ENCODE peak calls at places on chromosomes 7 and 10, in six cellular contexts. J is B cell, E is AG04450, Y is H9, F is tibial nerve, P is dorsolateral prefrontal cortex. R is an unnamed sample.

GRCh38 chr10:31123946-31124345 is 92.3 kb upstream of the ZNF438 start:
- DNase-seq in J (no peak), F (no peak), Y (no peak), E (no peak), P (no peak), R (no peak)

GRCh38 chr7:105664816-105665525 is 83.7 kb upstream of the EFCAB10 start:
- DNase-seq in P (no peak), F (no peak), E (no peak), Y (peak; percentile 76), J (no peak), R (no peak)

GRCh38 chr10:34124522-34125035 is 690.5 kb downstream of the PARD3 start:
- DNase-seq in E (no peak), P (no peak), Y (no peak), F (no peak), J (no peak), R (no peak)

GRCh38 chr7:50659329-50659965 is 94.2 kb upstream of the DDC start:
- DNase-seq in J (no peak), P (no peak), Y (no peak), F (no peak), E (no peak), R (no peak)

GRCh38 chr10:74078037-74078436 is 72.6 kb downstream of the AP3M1 start:
- DNase-seq in J (no peak), F (no peak), E (no peak), Y (no peak), P (no peak), R (no peak)

GRCh38 chr7:158406364-158406763 is 181.3 kb downstream of the PTPRN2 start:
- DNase-seq in J (no peak), Y (no peak), P (no peak), E (no peak), F (no peak), R (peak; percentile 35)

GRCh38 chr10:84845628-84846261 is 517.4 kb downstream of the CCSER2 start:
- DNase-seq in E (no peak), P (no peak), F (no peak), J (no peak), Y (peak; percentile 36), R (no peak)

GRCh38 chr10:131087464-131088215 is 223.9 kb downstream of the TCERG1L start:
- DNase-seq in F (no peak), J (no peak), P (no peak), Y (no peak), E (no peak), R (no peak)

GRCh38 chr10:61463035-61463909 is 10.1 kb upstream of the TMEM26 start:
- DNase-seq in J (no peak), P (no peak), F (no peak), E (peak; percentile 64), Y (no peak), R (no peak)

GRCh38 chr7:157266272-157266671 is 70.5 kb upstream of the DNAJB6 start:
- DNase-seq in E (no peak), P (no peak), J (no peak), Y (no peak), F (no peak), R (no peak)

GRCh38 chr7:27164381-27165088 is 802 bp downstream of the HOXA9 start:
- DNase-seq in P (no peak), E (no peak), F (no peak), Y (peak; percentile 74), J (peak; percentile 27), R (peak; percentile 74)

GRCh38 chr7:42105541-42106349 is 131.3 kb downstream of the GLI3 start:
- DNase-seq in P (no peak), J (no peak), E (no peak), Y (no peak), F (no peak), R (no peak)

GRCh38 chr7:133797818-133798485 is 329.2 kb upstream of the LRGUK start:
- DNase-seq in P (no peak), Y (no peak), E (peak; percentile 24), F (no peak), J (no peak), R (no peak)

GRCh38 chr7:80054356-80054755 is 80.3 kb upstream of the GNAI1 start:
- DNase-seq in Y (no peak), P (no peak), J (no peak), F (no peak), E (peak; percentile 64), R (no peak)

GRCh38 chr10:6348091-6348862 is 145.5 kb downstream of the PFKFB3 start:
- DNase-seq in J (peak; percentile 89), E (no peak), Y (no peak), P (peak; percentile 65), F (peak; percentile 17), R (no peak)

GRCh38 chr7:158740657-158741293 is 36.2 kb upstream of the NCAPG2 start:
- DNase-seq in F (no peak), E (peak; percentile 81), J (no peak), P (no peak), Y (no peak), R (no peak)

DNA sequence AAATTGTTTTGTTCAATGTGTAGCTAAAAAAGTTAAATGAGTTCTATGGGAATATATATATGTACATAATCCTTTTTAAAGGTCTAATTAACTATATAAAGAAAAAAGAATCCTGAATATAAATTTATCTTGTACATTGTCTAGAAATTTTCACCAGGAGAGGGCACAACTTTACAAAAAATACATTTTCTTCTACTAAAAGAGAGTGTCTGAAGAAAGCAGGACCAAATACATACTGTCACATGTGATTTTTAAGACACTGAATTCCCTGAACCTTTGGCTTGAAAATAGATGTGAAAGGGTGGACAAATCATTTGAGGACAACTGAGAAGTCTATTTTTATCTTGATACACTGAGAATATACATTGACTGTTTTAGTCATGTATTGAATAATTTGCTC is 204.3 kb downstream of the DGKB start:
- DNase-seq in F (no peak), Y (no peak), J (no peak), E (no peak), P (no peak), R (no peak)
- TF ChIP-seq CTCF in F (no peak), Y (no peak), J (no peak), E (no peak), P (peak; percentile 26), R (peak; percentile 75)

DNA sequence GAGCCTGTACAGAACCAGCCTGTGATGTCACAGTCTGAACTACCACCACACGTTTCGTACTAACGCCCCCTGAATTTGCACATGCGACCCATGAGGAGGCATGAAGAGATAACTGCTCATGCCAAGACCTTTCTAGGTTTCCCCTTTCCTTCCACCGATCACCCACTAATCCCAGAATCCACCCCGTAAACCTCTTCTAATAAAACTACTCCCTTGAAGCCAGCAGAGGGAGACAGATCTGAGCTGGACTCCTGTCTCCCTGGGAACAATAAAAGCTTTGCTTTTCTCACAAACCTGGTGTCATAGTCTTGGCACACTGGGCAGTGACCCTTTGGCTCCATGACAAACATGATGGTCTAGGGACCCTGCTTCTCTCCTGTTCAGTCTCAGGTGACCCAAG is 144.5 kb downstream of the FRMD4A start:
- DNase-seq in E (no peak), P (no peak), F (no peak), J (no peak), Y (no peak), R (no peak)
- TF ChIP-seq CTCF in E (peak; percentile 34), P (no peak), F (no peak), J (no peak), Y (peak; percentile 76), R (peak; percentile 71)

DNA sequence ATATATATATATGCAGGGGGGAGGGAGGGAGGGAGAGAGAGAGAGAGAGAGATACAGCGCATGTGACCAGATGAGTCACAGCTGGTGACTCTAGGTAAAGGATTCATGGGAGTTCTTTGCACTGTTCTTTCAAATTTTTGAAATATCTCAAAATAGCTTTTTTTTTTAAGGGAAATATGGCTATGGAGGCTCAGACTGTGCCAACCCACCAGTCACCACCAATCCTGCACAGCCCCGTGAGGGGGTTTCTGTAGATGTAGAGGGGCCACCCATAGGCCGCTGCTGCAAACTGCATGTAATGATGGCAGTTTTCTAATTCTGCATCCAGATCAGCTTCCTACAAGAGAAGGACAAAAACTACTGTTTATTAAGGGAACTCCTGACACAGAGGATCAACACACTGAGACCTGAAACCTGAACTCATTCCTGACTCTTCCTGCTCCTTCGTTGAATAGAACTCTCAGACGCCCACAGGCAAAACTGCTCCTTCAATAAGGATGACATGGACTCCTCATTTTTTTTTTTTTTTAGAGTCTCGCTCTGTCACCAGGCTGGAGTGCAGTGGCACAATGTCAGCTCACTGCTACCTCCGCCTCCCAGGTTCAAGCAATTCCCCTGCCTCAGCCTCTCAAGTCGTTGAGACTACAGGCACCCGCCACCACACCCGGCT is 17.3 kb downstream of the DAGLB start:
- DNase-seq in E (no peak), P (no peak), Y (no peak), F (no peak), J (no peak), R (no peak)
- TF ChIP-seq CTCF in E (peak; percentile 46), P (no peak), Y (peak; percentile 49), F (no peak), J (no peak), R (peak; percentile 71)

DNA sequence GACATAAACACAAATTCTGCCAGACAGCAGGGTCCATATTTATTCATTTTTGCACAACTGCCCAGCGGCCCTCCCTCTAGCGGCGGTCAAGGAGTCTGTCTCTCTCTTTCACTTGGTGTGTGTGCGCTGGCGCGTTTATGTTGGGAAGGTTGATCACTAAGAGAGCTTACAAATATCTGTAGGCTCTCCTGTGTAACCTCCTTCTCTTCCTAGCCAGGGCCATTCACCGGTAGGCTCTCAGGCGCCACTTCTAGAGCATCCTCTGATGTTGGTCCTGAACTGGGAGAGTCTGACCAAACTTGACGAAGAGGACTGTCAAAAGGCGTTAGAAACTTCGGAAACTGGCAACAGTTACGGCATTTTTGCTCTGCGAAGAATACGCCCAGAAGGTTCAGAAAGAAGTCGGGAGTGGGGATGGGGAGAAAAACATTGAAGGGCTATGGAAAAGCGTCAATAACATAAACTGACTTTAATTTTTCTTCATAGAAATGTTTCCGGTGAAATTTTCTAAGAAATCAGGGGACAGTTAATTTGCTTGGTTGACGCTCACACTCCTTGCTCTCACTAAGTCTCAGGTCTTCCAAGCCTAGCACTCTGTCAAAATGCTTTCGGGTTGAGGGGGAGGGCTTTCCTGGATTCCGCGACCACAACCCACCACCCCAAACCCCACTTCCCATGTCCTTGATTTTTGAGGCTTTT is 731.1 kb downstream of the ZWINT start:
- DNase-seq in Y (peak; percentile 63), E (no peak), P (peak; percentile 45), J (no peak), F (no peak), R (no peak)
- TF ChIP-seq CTCF in Y (peak; percentile 84), E (peak; percentile 43), P (peak; percentile 54), J (no peak), F (peak; percentile 52), R (peak; percentile 80)

DNA sequence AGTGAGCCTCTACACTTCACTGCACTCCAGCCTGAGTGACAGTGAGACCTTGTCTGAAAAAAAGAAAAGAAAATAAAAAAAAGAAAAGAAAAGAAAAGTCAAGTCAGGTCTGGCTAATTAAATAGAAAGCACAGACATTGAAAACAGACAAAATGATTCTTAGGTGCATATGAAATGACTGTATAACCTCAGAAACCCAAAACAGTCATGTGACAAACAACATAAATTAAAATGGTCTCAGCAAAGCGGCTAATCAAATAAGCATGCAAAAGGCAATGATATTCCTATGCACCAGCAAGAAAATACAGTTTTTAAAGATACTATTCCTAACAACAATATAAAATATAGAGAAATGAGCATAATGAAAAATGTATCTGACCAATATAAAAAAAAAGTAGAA is 38.3 kb downstream of the LRRC20 start:
- DNase-seq in E (no peak), Y (no peak), J (no peak), P (no peak), F (no peak), R (no peak)
- TF ChIP-seq CTCF in E (no peak), Y (no peak), J (no peak), P (no peak), F (no peak), R (no peak)

DNA sequence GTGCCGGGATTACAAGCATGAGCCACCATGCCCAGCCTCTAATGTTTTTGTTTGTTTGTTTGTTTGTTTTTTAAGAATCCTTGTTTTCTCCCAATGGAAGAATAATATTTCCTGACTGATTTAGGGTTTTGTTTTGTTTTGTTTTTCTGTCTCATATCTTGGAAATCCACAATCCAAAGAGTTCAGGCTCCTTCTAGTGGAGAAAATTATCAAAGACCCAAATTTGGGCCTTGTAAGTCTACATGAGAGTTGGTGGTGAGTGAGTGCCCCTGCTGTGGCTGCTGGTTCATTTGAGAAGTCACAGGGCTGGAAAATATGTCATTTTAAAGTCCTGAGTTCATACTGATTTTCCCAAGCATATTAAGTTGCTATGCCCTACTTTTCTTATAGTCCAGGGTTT is 33.5 kb upstream of the KLHL7 start:
- DNase-seq in J (no peak), Y (no peak), E (no peak), P (no peak), F (no peak), R (no peak)
- TF ChIP-seq CTCF in J (no peak), Y (peak; percentile 23), E (peak; percentile 46), P (peak; percentile 44), F (peak; percentile 38), R (peak; percentile 68)